ENCODE peak calls at places on chromosomes 11 and 22, in six cellular contexts. J is heart right ventricle, L is A549, I is fibroblast of pulmonary artery, Z is vagina, T is AG04450. F is an unnamed sample.

GRCh38 chr11:106917973-106918372 is 100.3 kb downstream of the GUCY1A2 start:
- DNase-seq in L (no peak), J (no peak), Z (no peak), T (no peak), I (peak), F (no peak)

GRCh38 chr11:84264066-84264465 is 977.9 kb upstream of the CCDC90B start:
- DNase-seq in Z (no peak), T (no peak), L (no peak), J (no peak), I (no peak), F (no peak)

GRCh38 chr11:113677648-113678047 is 28.5 kb downstream of the TMPRSS5 start:
- DNase-seq in T (no peak), J (no peak), Z (no peak), I (no peak), L (no peak), F (no peak)

GRCh38 chr22:37051629-37052385 is at the start of gene KCTD17:
- DNase-seq in L (peak), J (peak), I (peak), T (no peak), Z (no peak), F (peak)

GRCh38 chr22:37126882-37127281 is 17.4 kb upstream of the TMPRSS6 start:
- DNase-seq in Z (no peak), T (no peak), L (peak), J (no peak), I (no peak), F (no peak)

GRCh38 chr11:68312780-68313573 is 586 bp downstream of the LRP5 start:
- DNase-seq in I (no peak), L (no peak), Z (no peak), T (no peak), J (no peak), F (no peak)

GRCh38 chr11:3021125-3021524 is 29.0 kb upstream of the NAP1L4 start:
- DNase-seq in I (peak), J (no peak), L (peak), T (no peak), Z (no peak), F (no peak)

GRCh38 chr11:64684357-64684756 is 38.6 kb downstream of the NRXN2 start:
- DNase-seq in T (no peak), L (no peak), Z (no peak), J (no peak), I (no peak), F (no peak)

GRCh38 chr22:25878933-25879332 is 136.9 kb downstream of the MYO18B start:
- DNase-seq in I (no peak), Z (no peak), L (no peak), T (no peak), J (no peak), F (no peak)

GRCh38 chr11:128582496-128583366 is 4.6 kb downstream of the ETS1 start:
- DNase-seq in J (peak), L (peak), I (peak), Z (no peak), T (peak), F (peak)

GRCh38 chr11:65425105-65425970 is 2.7 kb downstream of the NEAT1 start:
- DNase-seq in L (no peak), T (no peak), I (peak), J (no peak), Z (peak), F (peak)

GRCh38 chr11:120226242-120226641 is 13.7 kb upstream of the POU2F3 start:
- DNase-seq in T (no peak), Z (peak), L (no peak), J (no peak), I (no peak), F (no peak)

GRCh38 chr22:27239520-27239919 is 562.0 kb downstream of the MN1 start:
- DNase-seq in T (no peak), J (no peak), L (no peak), Z (no peak), I (no peak), F (no peak)

GRCh38 chr11:35247428-35247827 is 108.5 kb downstream of the CD44 start:
- DNase-seq in T (no peak), I (no peak), L (no peak), Z (no peak), J (no peak), F (no peak)

GRCh38 chr11:16902182-16902581 is 112.0 kb downstream of the PLEKHA7 start:
- DNase-seq in Z (no peak), L (no peak), I (no peak), J (no peak), T (no peak), F (no peak)

GRCh38 chr11:58640386-58641023 is 18.0 kb downstream of the CNTF start:
- DNase-seq in L (no peak), Z (no peak), I (no peak), J (no peak), T (no peak), F (no peak)

GRCh38 chr22:17158176-17158567 is 905 bp downstream of the HDHD5 start:
- DNase-seq in T (no peak), Z (no peak), I (no peak), L (no peak), J (no peak), F (no peak)

GRCh38 chr22:49324527-49325491 is 502.9 kb downstream of the BRD1 start:
- DNase-seq in J (no peak), I (no peak), L (no peak), T (no peak), Z (peak), F (no peak)

GRCh38 chr11:29125621-29126020 is 891.2 kb downstream of the KCNA4 start:
- DNase-seq in J (no peak), Z (no peak), I (no peak), L (no peak), T (no peak), F (peak)

GRCh38 chr11:15127341-15127740 is 12.6 kb downstream of the INSC start:
- DNase-seq in T (no peak), I (peak), J (no peak), Z (peak), L (no peak), F (peak)

GRCh38 chr22:26617251-26618199 is at the start of gene CRYBB1:
- DNase-seq in Z (no peak), J (peak), L (no peak), T (no peak), I (no peak), F (peak)

GRCh38 chr11:102495161-102496042 is 35.1 kb downstream of the MMP7 start:
- DNase-seq in I (peak), Z (no peak), T (peak), L (peak), J (no peak), F (peak)

GRCh38 chr11:56911312-56911711 is 77.4 kb upstream of the OR5AK2 start:
- DNase-seq in T (no peak), Z (no peak), L (no peak), I (peak), J (no peak), F (no peak)

GRCh38 chr11:6667733-6668374 is 12.2 kb upstream of the DCHS1 start:
- DNase-seq in I (peak), Z (no peak), J (no peak), L (no peak), T (no peak), F (peak)

GRCh38 chr22:50085211-50085999 is at the start of gene MLC1:
- DNase-seq in L (no peak), J (no peak), Z (peak), I (peak), T (no peak), F (no peak)

GRCh38 chr11:61871158-61871597 is 20.2 kb downstream of the FADS3 start:
- DNase-seq in I (peak), L (peak), Z (no peak), T (peak), J (peak), F (peak)

GRCh38 chr11:69520186-69520585 is 38.7 kb downstream of the LINC01488 start:
- DNase-seq in I (peak), Z (no peak), J (no peak), L (no peak), T (no peak), F (peak)

GRCh38 chr11:4190098-4190497 is 95.5 kb downstream of the RRM1 start:
- DNase-seq in I (no peak), J (no peak), T (no peak), L (no peak), Z (no peak), F (no peak)

GRCh38 chr22:22422629-22423112 is 85.9 kb downstream of the ZNF280B start:
- DNase-seq in T (peak), J (peak), L (peak), Z (peak), I (peak), F (peak)

GRCh38 chr22:31046591-31047226 is 34.4 kb upstream of the SMTN start:
- DNase-seq in Z (no peak), I (peak), L (no peak), J (peak), T (no peak), F (no peak)

GRCh38 chr11:118002541-118003019 is 16.4 kb downstream of the IL10RA start:
- DNase-seq in Z (no peak), J (no peak), L (no peak), T (no peak), I (peak), F (no peak)

GRCh38 chr22:43014062-43014875 is 680 bp downstream of the PACSIN2 start:
- DNase-seq in T (no peak), I (no peak), Z (no peak), J (peak), L (no peak), F (no peak)
- TF ChIP-seq CTCF in T (no peak), I (no peak), Z (no peak), J (no peak), L (no peak), F (no peak)

DNA sequence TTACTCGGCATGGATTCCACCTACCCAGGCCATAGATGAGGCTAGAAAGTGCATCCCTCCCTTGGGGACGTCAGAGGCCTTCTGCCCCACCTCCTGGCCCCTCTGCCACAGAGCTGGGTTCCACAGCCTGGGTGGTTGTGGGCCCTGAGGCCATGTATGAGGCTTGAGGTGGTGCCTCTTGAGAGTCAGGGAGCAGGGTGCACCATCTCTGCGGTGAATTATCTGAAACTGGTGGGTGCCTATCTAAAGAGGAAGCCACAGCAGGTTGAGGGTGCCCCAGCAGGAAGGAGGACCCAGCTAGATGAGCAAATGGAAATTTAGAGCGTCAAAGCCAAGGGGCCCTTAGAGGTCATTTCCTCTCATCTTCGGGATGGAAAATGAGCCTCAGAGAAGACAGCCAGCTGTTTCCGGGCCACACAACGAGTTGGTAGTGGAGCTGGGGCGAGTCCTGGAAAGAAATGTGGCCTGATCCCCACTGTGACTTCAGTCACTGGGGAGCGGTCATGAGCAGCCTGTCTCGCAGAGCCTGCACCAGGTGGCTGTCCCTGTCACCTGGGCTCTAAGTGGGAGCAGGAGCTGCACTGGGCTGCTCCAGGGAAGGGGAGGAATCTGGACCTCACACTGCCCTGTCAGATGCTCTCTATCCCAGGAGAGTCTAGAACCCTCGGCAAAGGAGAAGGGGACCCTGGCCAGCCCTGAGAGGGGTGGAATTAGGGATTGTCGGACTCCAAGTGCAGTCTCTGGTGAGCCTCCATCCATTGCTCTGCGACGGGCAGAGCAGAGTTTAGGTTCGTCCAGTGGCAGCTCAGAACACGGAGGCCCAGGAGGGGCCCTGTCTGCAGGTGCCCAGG is 7.3 kb downstream of the ADORA2A start:
- DNase-seq in L (no peak), Z (no peak), J (no peak), T (no peak), I (peak), F (no peak)
- H3K4me3 ChIP-seq in L (no peak), Z (no peak), J (no peak), T (no peak), I (no peak), F (no peak)

GRCh38 chr22:24270556-24271405 is at the start of gene SPECC1L:
- DNase-seq in T (peak), J (peak), Z (peak), L (peak), I (peak), F (peak)
- TF ChIP-seq CTCF in T (no peak), J (peak), Z (no peak), L (no peak), I (no peak), F (no peak)

GRCh38 chr22:46068176-46068907 is 82.0 kb upstream of the PPARA start:
- DNase-seq in I (no peak), T (no peak), L (no peak), Z (no peak), J (no peak), F (no peak)

GRCh38 chr22:46065733-46066454 is 84.4 kb upstream of the PPARA start:
- DNase-seq in J (no peak), Z (no peak), L (no peak), I (no peak), T (no peak), F (peak)

GRCh38 chr22:46066691-46067090 is 83.6 kb upstream of the PPARA start:
- DNase-seq in J (peak), T (no peak), Z (no peak), I (no peak), L (no peak), F (peak)

GRCh38 chr22:46068908-46069481 is 81.3 kb upstream of the PPARA start:
- DNase-seq in T (no peak), J (peak), Z (no peak), I (peak), L (no peak), F (peak)

DNA sequence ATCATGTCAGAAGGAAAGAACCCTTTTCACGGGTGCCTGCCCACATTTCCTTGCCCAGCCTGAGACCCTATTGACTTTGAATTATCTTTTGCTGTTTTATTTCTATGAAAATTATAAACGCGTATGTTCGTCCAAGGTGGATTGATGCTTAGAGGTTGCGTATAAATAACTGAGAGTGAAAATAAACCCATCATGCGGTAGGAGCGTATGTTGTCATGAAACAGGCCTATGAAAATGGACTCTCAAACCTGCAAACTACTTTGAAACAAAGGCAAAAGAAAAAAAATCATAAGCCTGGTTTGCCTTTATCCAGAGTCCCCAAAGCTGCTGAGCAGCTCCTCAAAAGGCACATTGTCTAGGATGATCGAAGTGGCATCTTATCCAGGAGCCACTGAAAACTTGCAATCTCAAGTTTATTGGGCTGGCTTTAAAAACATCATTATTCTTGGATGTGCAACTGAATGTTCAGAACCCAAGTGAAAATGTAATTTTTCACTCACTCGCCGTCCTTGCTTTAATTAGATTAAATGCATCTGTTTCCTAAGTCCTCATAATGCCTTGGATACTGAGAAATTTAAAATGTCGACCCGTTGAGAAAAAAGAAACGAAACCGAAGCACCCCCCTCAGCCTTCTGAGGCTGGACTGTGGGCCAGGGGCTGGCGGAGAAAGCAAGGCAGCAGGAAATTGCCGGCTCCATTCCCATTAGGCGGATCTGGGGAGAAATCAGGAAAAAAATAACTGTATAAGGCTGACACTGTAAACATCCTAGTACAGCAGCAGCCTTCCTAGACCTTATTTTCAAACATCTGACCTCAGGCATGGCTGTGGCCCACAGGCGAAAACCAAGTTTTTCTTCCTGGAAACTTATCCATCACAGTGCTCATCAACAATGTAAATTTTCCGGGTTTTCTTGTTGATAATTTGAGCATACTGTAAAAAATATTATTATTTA is 82.9 kb upstream of the PPARA start:
- DNase-seq in T (no peak), I (no peak), J (peak), Z (no peak), L (no peak), F (peak)
- H3K4me3 ChIP-seq in T (peak), I (peak), J (no peak), Z (peak), L (peak), F (peak)

DNA sequence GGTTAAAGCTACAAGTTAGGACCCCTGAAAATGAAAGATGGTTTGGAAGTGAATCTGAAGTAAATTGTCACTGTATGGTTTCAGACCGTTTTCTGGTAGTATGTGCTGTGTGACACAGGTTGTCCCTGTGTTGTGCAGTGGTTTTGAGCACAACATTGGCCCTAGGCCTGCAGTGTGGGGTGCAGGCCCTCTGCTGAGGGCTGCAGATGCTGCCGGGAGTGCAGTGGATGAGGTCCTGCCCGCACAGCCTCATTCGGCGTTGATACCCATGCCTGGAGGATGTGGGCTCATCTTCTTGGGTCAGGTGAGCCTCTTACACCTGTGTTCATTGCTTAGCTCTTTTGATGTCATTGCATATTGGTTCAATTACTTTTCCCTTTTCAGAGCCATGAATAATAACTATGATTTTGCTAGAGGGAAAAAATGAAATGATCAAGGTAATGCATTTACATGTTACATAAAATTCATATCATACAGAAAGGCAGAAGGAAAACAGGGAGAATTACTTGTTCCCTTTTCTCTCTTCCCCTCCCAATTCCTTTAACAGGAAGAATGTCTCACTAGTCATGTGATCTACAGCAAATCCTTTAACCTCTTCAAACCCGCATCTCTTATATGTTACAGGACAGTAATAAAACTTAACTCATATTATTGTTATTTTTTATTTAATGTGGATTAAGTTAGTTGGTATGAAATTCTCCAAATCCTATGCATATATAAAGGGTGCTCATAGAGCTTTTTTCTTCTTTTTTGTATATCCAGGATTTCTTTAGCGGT is 48.7 kb downstream of the PTPRJ start:
- DNase-seq in Z (no peak), I (peak), J (no peak), T (no peak), L (no peak), F (no peak)
- TF ChIP-seq CTCF in Z (no peak), I (no peak), J (no peak), T (no peak), L (no peak), F (no peak)

F was measured in AG10803.